ENCODE peak calls at places on chromosomes 3 and 15, in four cellular contexts. One of them, this sample, is unnamed.

GRCh38 chr15:77795446-77795845 is 162.7 kb upstream of the LINGO1 start:
- DNase-seq in stimulated activated CD4-positive, alpha-beta T cell treated with anti-CD3 and anti-CD28 coated beads, Interleukin-2, amount 100 ng/mL, for 48 hours: no peak
- DNase-seq in WTC11: no peak
- DNase-seq in activated naive CD8-positive, alpha-beta T cell treated with anti-CD3 and anti-CD28 coated beads, Interleukin-2, amount 10 ng/mL, durations not matched to agents 7 days and 5 days: no peak
- DNase-seq in this sample: no peak

GRCh38 chr15:36373549-36373948 is 205.9 kb upstream of the CDIN1 start:
- DNase-seq in stimulated activated CD4-positive, alpha-beta T cell treated with anti-CD3 and anti-CD28 coated beads, Interleukin-2, amount 100 ng/mL, for 48 hours: no peak
- DNase-seq in WTC11: no peak
- DNase-seq in activated naive CD8-positive, alpha-beta T cell treated with anti-CD3 and anti-CD28 coated beads, Interleukin-2, amount 10 ng/mL, durations not matched to agents 7 days and 5 days: no peak
- DNase-seq in this sample: no peak

GRCh38 chr15:92970656-92971055 is 70.5 kb downstream of the CHD2 start:
- DNase-seq in stimulated activated CD4-positive, alpha-beta T cell treated with anti-CD3 and anti-CD28 coated beads, Interleukin-2, amount 100 ng/mL, for 48 hours: no peak
- DNase-seq in WTC11: no peak
- DNase-seq in activated naive CD8-positive, alpha-beta T cell treated with anti-CD3 and anti-CD28 coated beads, Interleukin-2, amount 10 ng/mL, durations not matched to agents 7 days and 5 days: no peak
- DNase-seq in this sample: no peak

GRCh38 chr3:109559389-109559788 is 222.0 kb upstream of the DPPA4 start:
- DNase-seq in stimulated activated CD4-positive, alpha-beta T cell treated with anti-CD3 and anti-CD28 coated beads, Interleukin-2, amount 100 ng/mL, for 48 hours: no peak
- DNase-seq in WTC11: no peak
- DNase-seq in activated naive CD8-positive, alpha-beta T cell treated with anti-CD3 and anti-CD28 coated beads, Interleukin-2, amount 10 ng/mL, durations not matched to agents 7 days and 5 days: no peak
- DNase-seq in this sample: no peak

GRCh38 chr3:195558602-195559001 is 15.5 kb upstream of the PPP1R2 start:
- DNase-seq in stimulated activated CD4-positive, alpha-beta T cell treated with anti-CD3 and anti-CD28 coated beads, Interleukin-2, amount 100 ng/mL, for 48 hours: no peak
- DNase-seq in WTC11: no peak
- DNase-seq in activated naive CD8-positive, alpha-beta T cell treated with anti-CD3 and anti-CD28 coated beads, Interleukin-2, amount 10 ng/mL, durations not matched to agents 7 days and 5 days: no peak
- DNase-seq in this sample: no peak

GRCh38 chr15:69380100-69380725 is 33.9 kb upstream of the KIF23 start:
- DNase-seq in stimulated activated CD4-positive, alpha-beta T cell treated with anti-CD3 and anti-CD28 coated beads, Interleukin-2, amount 100 ng/mL, for 48 hours: no peak
- DNase-seq in WTC11: peak; percentile 65
- DNase-seq in activated naive CD8-positive, alpha-beta T cell treated with anti-CD3 and anti-CD28 coated beads, Interleukin-2, amount 10 ng/mL, durations not matched to agents 7 days and 5 days: no peak
- DNase-seq in this sample: no peak

GRCh38 chr3:195356151-195357086 is 85.5 kb upstream of the XXYLT1 start:
- DNase-seq in stimulated activated CD4-positive, alpha-beta T cell treated with anti-CD3 and anti-CD28 coated beads, Interleukin-2, amount 100 ng/mL, for 48 hours: no peak
- DNase-seq in WTC11: no peak
- DNase-seq in activated naive CD8-positive, alpha-beta T cell treated with anti-CD3 and anti-CD28 coated beads, Interleukin-2, amount 10 ng/mL, durations not matched to agents 7 days and 5 days: no peak
- DNase-seq in this sample: no peak

GRCh38 chr3:153429821-153430220 is 267.8 kb downstream of the RAP2B start:
- DNase-seq in stimulated activated CD4-positive, alpha-beta T cell treated with anti-CD3 and anti-CD28 coated beads, Interleukin-2, amount 100 ng/mL, for 48 hours: no peak
- DNase-seq in WTC11: no peak
- DNase-seq in activated naive CD8-positive, alpha-beta T cell treated with anti-CD3 and anti-CD28 coated beads, Interleukin-2, amount 10 ng/mL, durations not matched to agents 7 days and 5 days: no peak
- DNase-seq in this sample: no peak

GRCh38 chr3:52468336-52468735 is 12.9 kb downstream of the NISCH start:
- DNase-seq in stimulated activated CD4-positive, alpha-beta T cell treated with anti-CD3 and anti-CD28 coated beads, Interleukin-2, amount 100 ng/mL, for 48 hours: no peak
- DNase-seq in WTC11: no peak
- DNase-seq in activated naive CD8-positive, alpha-beta T cell treated with anti-CD3 and anti-CD28 coated beads, Interleukin-2, amount 10 ng/mL, durations not matched to agents 7 days and 5 days: no peak
- DNase-seq in this sample: no peak

GRCh38 chr15:101397521-101398003 is 91.9 kb downstream of the PCSK6 start:
- DNase-seq in stimulated activated CD4-positive, alpha-beta T cell treated with anti-CD3 and anti-CD28 coated beads, Interleukin-2, amount 100 ng/mL, for 48 hours: no peak
- DNase-seq in WTC11: no peak
- DNase-seq in activated naive CD8-positive, alpha-beta T cell treated with anti-CD3 and anti-CD28 coated beads, Interleukin-2, amount 10 ng/mL, durations not matched to agents 7 days and 5 days: peak; percentile 42
- DNase-seq in this sample: no peak

GRCh38 chr3:148723591-148723990 is 25.9 kb downstream of the AGTR1 start:
- DNase-seq in stimulated activated CD4-positive, alpha-beta T cell treated with anti-CD3 and anti-CD28 coated beads, Interleukin-2, amount 100 ng/mL, for 48 hours: no peak
- DNase-seq in WTC11: no peak
- DNase-seq in activated naive CD8-positive, alpha-beta T cell treated with anti-CD3 and anti-CD28 coated beads, Interleukin-2, amount 10 ng/mL, durations not matched to agents 7 days and 5 days: no peak
- DNase-seq in this sample: no peak

GRCh38 chr3:126268866-126269265 is 88.3 kb downstream of the KLF15 start:
- DNase-seq in stimulated activated CD4-positive, alpha-beta T cell treated with anti-CD3 and anti-CD28 coated beads, Interleukin-2, amount 100 ng/mL, for 48 hours: no peak
- DNase-seq in WTC11: no peak
- DNase-seq in activated naive CD8-positive, alpha-beta T cell treated with anti-CD3 and anti-CD28 coated beads, Interleukin-2, amount 10 ng/mL, durations not matched to agents 7 days and 5 days: no peak
- DNase-seq in this sample: no peak

GRCh38 chr15:63338170-63338569 is 43.5 kb downstream of the CA12 start:
- DNase-seq in stimulated activated CD4-positive, alpha-beta T cell treated with anti-CD3 and anti-CD28 coated beads, Interleukin-2, amount 100 ng/mL, for 48 hours: no peak
- DNase-seq in WTC11: no peak
- DNase-seq in activated naive CD8-positive, alpha-beta T cell treated with anti-CD3 and anti-CD28 coated beads, Interleukin-2, amount 10 ng/mL, durations not matched to agents 7 days and 5 days: no peak
- DNase-seq in this sample: no peak

GRCh38 chr3:17639257-17639656 is 103.2 kb downstream of the TBC1D5 start:
- DNase-seq in stimulated activated CD4-positive, alpha-beta T cell treated with anti-CD3 and anti-CD28 coated beads, Interleukin-2, amount 100 ng/mL, for 48 hours: no peak
- DNase-seq in WTC11: no peak
- DNase-seq in activated naive CD8-positive, alpha-beta T cell treated with anti-CD3 and anti-CD28 coated beads, Interleukin-2, amount 10 ng/mL, durations not matched to agents 7 days and 5 days: no peak
- DNase-seq in this sample: no peak

GRCh38 chr3:54954019-54954418 is 26.2 kb upstream of the LRTM1 start:
- DNase-seq in stimulated activated CD4-positive, alpha-beta T cell treated with anti-CD3 and anti-CD28 coated beads, Interleukin-2, amount 100 ng/mL, for 48 hours: no peak
- DNase-seq in WTC11: no peak
- DNase-seq in activated naive CD8-positive, alpha-beta T cell treated with anti-CD3 and anti-CD28 coated beads, Interleukin-2, amount 10 ng/mL, durations not matched to agents 7 days and 5 days: no peak
- DNase-seq in this sample: no peak

GRCh38 chr3:161549251-161549650 is 52.6 kb downstream of the OTOL1 start:
- DNase-seq in stimulated activated CD4-positive, alpha-beta T cell treated with anti-CD3 and anti-CD28 coated beads, Interleukin-2, amount 100 ng/mL, for 48 hours: no peak
- DNase-seq in WTC11: no peak
- DNase-seq in activated naive CD8-positive, alpha-beta T cell treated with anti-CD3 and anti-CD28 coated beads, Interleukin-2, amount 10 ng/mL, durations not matched to agents 7 days and 5 days: no peak
- DNase-seq in this sample: no peak

GRCh38 chr15:89847101-89847500 is 32.4 kb upstream of the ANPEP start:
- DNase-seq in stimulated activated CD4-positive, alpha-beta T cell treated with anti-CD3 and anti-CD28 coated beads, Interleukin-2, amount 100 ng/mL, for 48 hours: no peak
- DNase-seq in WTC11: no peak
- DNase-seq in activated naive CD8-positive, alpha-beta T cell treated with anti-CD3 and anti-CD28 coated beads, Interleukin-2, amount 10 ng/mL, durations not matched to agents 7 days and 5 days: no peak
- DNase-seq in this sample: no peak

GRCh38 chr3:43190682-43191081 is 84.8 kb upstream of the POMGNT2 start:
- DNase-seq in stimulated activated CD4-positive, alpha-beta T cell treated with anti-CD3 and anti-CD28 coated beads, Interleukin-2, amount 100 ng/mL, for 48 hours: no peak
- DNase-seq in WTC11: no peak
- DNase-seq in activated naive CD8-positive, alpha-beta T cell treated with anti-CD3 and anti-CD28 coated beads, Interleukin-2, amount 10 ng/mL, durations not matched to agents 7 days and 5 days: no peak
- DNase-seq in this sample: no peak

This sample was measured in NCI-H1048.